ENCODE peak calls at places on chromosomes 3 and 15, in eight cellular contexts. I is CD8-positive, alpha-beta memory T cell; A is PC-9; V is kidney epithelial cell; R is upper lobe of right lung; O is Peyer's patch; Z is stomach; P is testis. E is an unnamed sample.

GRCh38 chr15:19987389-19988048 is 554.1 kb downstream of the GOLGA6L6 start:
- DNase-seq in I (no peak), V (no peak), P (peak), O (no peak), R (no peak), A (peak), Z (no peak), E (no peak)

GRCh38 chr3:194129581-194130133 is 6.3 kb upstream of the HES1 start:
- DNase-seq in O (no peak), R (no peak), A (no peak), I (no peak), P (peak), Z (no peak), V (no peak), E (no peak)

GRCh38 chr3:192869131-192870027 is 48.3 kb downstream of the MB21D2 start:
- DNase-seq in A (no peak), Z (no peak), V (no peak), P (no peak), O (no peak), R (no peak), I (no peak), E (peak)

GRCh38 chr3:177331203-177331602 is 133.9 kb upstream of the TBL1XR1 start:
- DNase-seq in R (no peak), I (no peak), V (no peak), Z (no peak), A (no peak), P (no peak), O (no peak), E (no peak)

GRCh38 chr3:11476814-11477213 is 166.9 kb downstream of the VGLL4 start:
- DNase-seq in V (no peak), I (no peak), Z (no peak), R (no peak), P (no peak), O (no peak), A (no peak), E (no peak)

GRCh38 chr15:75235051-75235673 is 23.0 kb upstream of the GOLGA6C start:
- DNase-seq in O (no peak), A (no peak), V (no peak), Z (no peak), R (peak), P (no peak), I (no peak), E (no peak)

GRCh38 chr3:58260261-58260731 is 22.7 kb downstream of the ABHD6 start:
- DNase-seq in Z (no peak), R (no peak), A (peak), P (no peak), O (no peak), V (peak), I (no peak), E (no peak)

GRCh38 chr15:31752363-31752762 is 278.0 kb upstream of the CHRNA7 start:
- DNase-seq in I (no peak), O (no peak), R (no peak), V (no peak), A (no peak), P (no peak), Z (no peak), E (no peak)

GRCh38 chr3:139216958-139217357 is 126.9 kb upstream of the MRPS22 start:
- DNase-seq in V (no peak), I (no peak), O (no peak), Z (no peak), A (no peak), R (no peak), P (no peak), E (no peak)

GRCh38 chr15:38555686-38556334 is 8.8 kb downstream of the RASGRP1 start:
- DNase-seq in A (no peak), I (no peak), V (peak), R (no peak), O (no peak), Z (no peak), P (no peak), E (no peak)

GRCh38 chr15:44300567-44300966 is 12.0 kb downstream of the GOLM2 start:
- DNase-seq in Z (no peak), O (no peak), A (no peak), P (no peak), V (no peak), R (no peak), I (no peak), E (no peak)

GRCh38 chr15:36977620-36978610 is 122.4 kb downstream of the MEIS2 start:
- DNase-seq in Z (no peak), A (no peak), V (no peak), I (no peak), R (no peak), O (no peak), P (no peak), E (no peak)

GRCh38 chr3:179954226-179954870 is 82.4 kb downstream of the PEX5L start:
- DNase-seq in V (no peak), Z (no peak), R (no peak), A (no peak), P (no peak), O (no peak), I (no peak), E (no peak)

GRCh38 chr15:62142736-62143135 is 22.3 kb downstream of the C2CD4B start:
- DNase-seq in O (no peak), I (no peak), P (no peak), V (no peak), R (no peak), A (no peak), Z (no peak), E (no peak)

GRCh38 chr3:53137835-53138446 is 7.7 kb upstream of the RFT1 start:
- DNase-seq in Z (no peak), P (no peak), A (no peak), V (no peak), I (no peak), R (no peak), O (no peak), E (no peak)

GRCh38 chr3:102750322-102750721 is 315.5 kb downstream of the ZPLD1 start:
- DNase-seq in I (no peak), P (no peak), O (no peak), Z (no peak), V (no peak), R (no peak), A (no peak), E (no peak)

GRCh38 chr15:51589881-51590570 is 32.5 kb downstream of the DMXL2 start:
- DNase-seq in O (no peak), P (no peak), V (no peak), I (no peak), A (no peak), Z (no peak), R (no peak), E (no peak)

GRCh38 chr3:116005404-116005803 is 382.1 kb downstream of the GAP43 start:
- DNase-seq in P (peak), I (no peak), O (no peak), Z (no peak), A (peak), V (peak), R (no peak), E (no peak)

GRCh38 chr3:122183521-122183892 is at the start of gene CASR:
- DNase-seq in P (peak), A (no peak), O (no peak), Z (no peak), V (peak), R (peak), I (no peak), E (no peak)

GRCh38 chr3:170204509-170204908 is 17.7 kb upstream of the PRKCI start:
- DNase-seq in Z (no peak), P (no peak), R (no peak), I (no peak), V (no peak), O (no peak), A (no peak), E (no peak)

GRCh38 chr3:123638936-123639680 is 54.3 kb upstream of the HACD2 start:
- DNase-seq in R (no peak), P (peak), V (no peak), O (no peak), A (no peak), Z (no peak), I (no peak), E (no peak)

GRCh38 chr15:33068007-33068441 is 126.5 kb downstream of the FMN1 start:
- DNase-seq in R (peak), A (peak), I (no peak), O (peak), Z (peak), P (peak), V (no peak), E (peak)

GRCh38 chr3:72694398-72694797 is 153.8 kb downstream of the SHQ1 start:
- DNase-seq in O (no peak), I (no peak), R (no peak), V (no peak), Z (no peak), A (no peak), P (no peak), E (no peak)

GRCh38 chr3:88105325-88105724 is 44.4 kb upstream of the C3orf38 start:
- DNase-seq in P (no peak), I (no peak), A (no peak), Z (no peak), O (no peak), R (no peak), V (no peak), E (no peak)

GRCh38 chr15:79904256-79904655 is 7.4 kb upstream of the MTHFS start:
- DNase-seq in V (no peak), A (no peak), O (no peak), I (no peak), P (no peak), R (no peak), Z (no peak), E (no peak)

GRCh38 chr3:24451461-24452099 is 43.1 kb downstream of the THRB start:
- DNase-seq in P (no peak), O (no peak), R (no peak), A (peak), Z (no peak), I (no peak), V (no peak), E (no peak)

GRCh38 chr3:184157206-184157605 is 2.0 kb downstream of the DVL3 start:
- DNase-seq in V (no peak), Z (no peak), I (no peak), O (no peak), P (no peak), A (no peak), R (peak), E (no peak)

GRCh38 chr3:148158210-148158609 is 539.5 kb upstream of the AGTR1 start:
- DNase-seq in A (peak), P (peak), I (no peak), Z (no peak), O (no peak), R (no peak), V (peak), E (no peak)

GRCh38 chr3:185341616-185342457 is 21.1 kb upstream of the MAP3K13 start:
- DNase-seq in O (no peak), V (no peak), A (peak), Z (no peak), I (no peak), R (no peak), P (peak), E (no peak)

DNA sequence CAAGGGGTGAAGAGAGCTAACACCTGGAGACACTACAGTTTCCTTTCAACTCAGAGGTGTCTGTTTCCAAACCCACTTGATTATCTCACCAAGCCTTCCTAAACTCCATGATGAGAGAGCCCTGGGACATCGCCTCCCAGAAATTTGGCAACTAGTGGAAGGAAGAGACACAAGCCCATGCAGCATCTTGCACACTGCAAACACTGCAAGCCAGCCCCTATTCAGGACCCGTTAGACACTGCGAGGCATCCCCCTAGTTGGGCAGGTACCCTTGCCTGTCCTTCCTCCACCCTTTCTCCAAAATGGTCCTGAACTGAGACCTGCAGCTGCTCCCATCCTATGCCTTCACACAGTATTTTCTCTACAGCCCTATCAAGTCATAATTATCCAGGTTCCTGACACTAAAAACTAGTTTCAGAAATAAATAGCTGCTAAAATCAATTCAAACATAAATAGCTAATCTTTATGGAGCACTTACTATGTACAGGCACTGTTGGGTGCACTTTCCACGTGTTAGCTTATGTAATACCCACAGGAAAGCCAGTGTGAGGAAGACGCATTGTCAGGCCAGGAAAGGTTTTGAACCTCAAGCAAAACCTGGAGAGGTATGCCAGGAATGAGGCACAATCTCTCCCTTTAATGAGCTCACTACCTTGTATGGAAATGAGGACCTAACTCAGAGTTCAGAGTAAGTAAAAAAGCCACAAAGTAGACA is 2.8 kb downstream of the MAGI1 start:
- DNase-seq in P (no peak), V (no peak), I (no peak), O (no peak), Z (no peak), A (no peak), R (no peak), E (no peak)
- H3K4me3 ChIP-seq in P (no peak), V (no peak), I (no peak), O (peak), Z (peak), A (peak), R (peak), E (peak)

GRCh38 chr15:90839187-90840071 is 29.0 kb upstream of the FURIN start:
- DNase-seq in Z (peak), A (peak), R (peak), P (no peak), V (no peak), I (no peak), O (peak), E (no peak)
- H3K4me3 ChIP-seq in Z (peak), A (no peak), R (peak), P (no peak), V (no peak), I (no peak), O (peak), E (no peak)

GRCh38 chr3:143668385-143668784 is 179.9 kb downstream of the SLC9A9 start:
- DNase-seq in V (no peak), P (no peak), O (no peak), R (no peak), Z (no peak), A (no peak), I (no peak), E (no peak)
- H3K4me3 ChIP-seq in V (no peak), P (no peak), O (no peak), R (no peak), Z (no peak), A (no peak), I (no peak), E (no peak)

GRCh38 chr15:41932939-41933725 is 39.2 kb downstream of the EHD4 start:
- DNase-seq in O (no peak), A (no peak), I (no peak), V (no peak), R (peak), P (no peak), Z (no peak), E (no peak)
- H3K4me3 ChIP-seq in O (no peak), A (no peak), I (no peak), V (no peak), R (no peak), P (no peak), Z (no peak), E (no peak)

GRCh38 chr15:68313501-68314390 is 36.2 kb downstream of the FEM1B start:
- DNase-seq in I (no peak), R (peak), V (no peak), O (no peak), A (no peak), P (no peak), Z (peak), E (no peak)
- H3K4me3 ChIP-seq in I (no peak), R (no peak), V (no peak), O (no peak), A (no peak), P (no peak), Z (no peak), E (no peak)

GRCh38 chr3:2098398-2099027 is at the start of gene CNTN4:
- DNase-seq in O (no peak), I (no peak), V (peak), P (peak), Z (peak), A (no peak), R (peak), E (no peak)
- H3K4me3 ChIP-seq in O (peak), I (no peak), V (peak), P (peak), Z (peak), A (no peak), R (peak), E (peak)

GRCh38 chr15:83470895-83471294 is 23.8 kb downstream of the SH3GL3 start:
- DNase-seq in O (no peak), A (no peak), V (no peak), R (no peak), Z (no peak), P (no peak), I (no peak), E (no peak)

GRCh38 chr15:83472797-83473196 is 25.7 kb downstream of the SH3GL3 start:
- DNase-seq in O (no peak), V (no peak), R (no peak), Z (no peak), P (no peak), A (no peak), I (no peak), E (no peak)

GRCh38 chr15:83474578-83474977 is 27.4 kb downstream of the SH3GL3 start:
- DNase-seq in O (no peak), P (no peak), A (no peak), I (no peak), Z (no peak), V (no peak), R (no peak), E (no peak)

GRCh38 chr15:83472151-83472550 is 25.0 kb downstream of the SH3GL3 start:
- DNase-seq in A (no peak), Z (no peak), R (no peak), I (no peak), P (no peak), V (no peak), O (no peak), E (no peak)

GRCh38 chr15:83471307-83471866 is 24.2 kb downstream of the SH3GL3 start:
- DNase-seq in O (no peak), I (no peak), Z (no peak), R (no peak), P (no peak), V (no peak), A (no peak), E (no peak)
- H3K4me3 ChIP-seq in O (no peak), I (no peak), Z (no peak), R (no peak), P (no peak), V (no peak), A (no peak), E (no peak)